ENCODE peak calls at places on chromosome 4, in five cellular contexts. S is DMS153; R is RWPE1; L is stimulated activated CD4-positive, alpha-beta T cell treated with anti-CD3 and anti-CD28 coated beads, TNF-alpha, amount 100 ng/mL, for 48 hours; U is germinal center. E is an unnamed sample.

GRCh38 chr4:114921790-114922581 is 191.4 kb downstream of the NDST4 start:
- DNase-seq in R (no peak), S (peak), L (no peak), U (no peak), E (no peak)

GRCh38 chr4:27149541-27150212 is 289.0 kb downstream of the STIM2 start:
- DNase-seq in S (no peak), L (no peak), U (no peak), R (no peak), E (no peak)

GRCh38 chr4:113635739-113636437 is 125.7 kb downstream of the CAMK2D start:
- DNase-seq in L (no peak), U (no peak), R (no peak), S (no peak), E (no peak)

GRCh38 chr4:124640037-124640730 is 72.3 kb downstream of the ANKRD50 start:
- DNase-seq in L (no peak), R (peak), S (no peak), U (no peak), E (peak)

GRCh38 chr4:24160358-24160757 is 270.5 kb upstream of the PPARGC1A start:
- DNase-seq in U (no peak), R (no peak), S (no peak), L (no peak), E (no peak)

GRCh38 chr4:11120435-11120834 is 308.3 kb downstream of the HS3ST1 start:
- DNase-seq in S (no peak), L (no peak), U (no peak), R (no peak), E (no peak)

GRCh38 chr4:4995103-4995761 is 24.0 kb downstream of the CYTL1 start:
- DNase-seq in L (peak), U (peak), S (peak), R (peak), E (peak)

GRCh38 chr4:82560853-82561744 is 689 bp downstream of the TMEM150C start:
- DNase-seq in S (no peak), L (no peak), R (no peak), U (peak), E (no peak)

GRCh38 chr4:157225096-157225495 is 4.6 kb downstream of the GRIA2 start:
- DNase-seq in R (no peak), L (no peak), U (no peak), S (no peak), E (no peak)

GRCh38 chr4:129428454-129428853 is 332.5 kb downstream of the C4orf33 start:
- DNase-seq in S (no peak), R (no peak), L (no peak), U (no peak), E (no peak)

E was measured in breast epithelium.